ENCODE peak calls at places on chromosomes 16 and 17, in ten cellular contexts. K is GM23338, Y is transverse colon, S is suprapubic skin, T is upper lobe of left lung, Q is stomach, Z is prostate gland, L is sigmoid colon, D is HL-60, G is breast epithelium. J is an unnamed sample.
A peak's percentile ranks its signal among the peaks of the same experiment; 100 is the strongest.

GRCh38 chr17:82101301-82101715 is 3.3 kb upstream of the FASN start:
- DNase-seq in K (no peak), Y (no peak), S (no peak), T (peak; percentile 39), Q (no peak), Z (peak; percentile 80), L (no peak), D (no peak), G (no peak), J (no peak)

GRCh38 chr16:30950516-30951073 is 1.7 kb downstream of the ORAI3 start:
- DNase-seq in K (no peak), Y (no peak), S (no peak), T (no peak), Q (no peak), Z (no peak), L (no peak), D (no peak), G (no peak), J (no peak)

GRCh38 chr16:57446530-57447141 is 549 bp downstream of the CIAPIN1 start:
- DNase-seq in K (peak; percentile 56), Y (peak; percentile 31), S (peak; percentile 83), T (no peak), Q (peak; percentile 34), Z (no peak), L (peak; percentile 74), D (peak; percentile 30), G (no peak), J (no peak)

GRCh38 chr16:49484454-49484853 is 110.8 kb downstream of the C16orf78 start:
- DNase-seq in K (peak; percentile 87), Y (peak; percentile 76), S (peak; percentile 72), T (peak; percentile 92), Q (peak; percentile 56), Z (peak; percentile 22), L (peak; percentile 91), D (no peak), G (peak; percentile 58), J (no peak)

GRCh38 chr16:67199808-67200198 is 872 bp downstream of the ELMO3 start:
- DNase-seq in K (peak; percentile 82), Y (peak; percentile 63), S (no peak), T (peak; percentile 79), Q (no peak), Z (no peak), L (no peak), D (no peak), G (no peak), J (no peak)

GRCh38 chr17:57408064-57408811 is 151.9 kb downstream of the MSI2 start:
- DNase-seq in K (peak; percentile 64), Y (peak; percentile 42), S (no peak), T (no peak), Q (no peak), Z (peak; percentile 17), L (no peak), D (peak; percentile 74), G (no peak), J (no peak)

GRCh38 chr16:69563605-69564580 is 1.9 kb upstream of the NFAT5 start:
- DNase-seq in K (peak; percentile 83), Y (no peak), S (no peak), T (no peak), Q (no peak), Z (no peak), L (no peak), D (peak; percentile 86), G (no peak), J (no peak)

GRCh38 chr17:62627219-62627903 is at the start of gene MRC2:
- DNase-seq in K (peak; percentile 89), Y (peak; percentile 35), S (no peak), T (peak; percentile 91), Q (no peak), Z (peak; percentile 30), L (peak; percentile 86), D (peak; percentile 84), G (no peak), J (no peak)

GRCh38 chr17:76734080-76734840 is 2.9 kb downstream of the SRSF2 start:
- DNase-seq in K (no peak), Y (no peak), S (no peak), T (no peak), Q (no peak), Z (no peak), L (no peak), D (peak; percentile 72), G (no peak), J (no peak)

GRCh38 chr16:68356249-68356918 is 45.6 kb downstream of the PRMT7 start:
- DNase-seq in K (no peak), Y (peak; percentile 78), S (no peak), T (no peak), Q (no peak), Z (no peak), L (no peak), D (peak; percentile 92), G (no peak), J (no peak)

GRCh38 chr17:18219016-18219415 is 6.4 kb upstream of the LLGL1 start:
- DNase-seq in K (no peak), Y (no peak), S (no peak), T (no peak), Q (peak; percentile 60), Z (no peak), L (no peak), D (no peak), G (no peak), J (no peak)

GRCh38 chr17:74763565-74764387 is 12.4 kb downstream of the NAT9 start:
- DNase-seq in K (no peak), Y (peak; percentile 82), S (no peak), T (no peak), Q (no peak), Z (no peak), L (no peak), D (no peak), G (no peak), J (no peak)

GRCh38 chr17:69609495-69610315 is 195.2 kb downstream of the MAP2K6 start:
- DNase-seq in K (peak; percentile 59), Y (no peak), S (no peak), T (no peak), Q (no peak), Z (no peak), L (no peak), D (no peak), G (no peak), J (no peak)

GRCh38 chr17:6637458-6637840 is 3.1 kb downstream of the KIAA0753 start:
- DNase-seq in K (no peak), Y (no peak), S (no peak), T (peak; percentile 22), Q (no peak), Z (no peak), L (no peak), D (no peak), G (no peak), J (no peak)

GRCh38 chr16:4837733-4838501 is 9.2 kb downstream of the GLYR1 start:
- DNase-seq in K (no peak), Y (no peak), S (peak; percentile 14), T (no peak), Q (no peak), Z (no peak), L (no peak), D (no peak), G (no peak), J (no peak)

GRCh38 chr16:11029948-11030347 is 85.6 kb downstream of the CLEC16A start:
- DNase-seq in K (no peak), Y (no peak), S (no peak), T (no peak), Q (no peak), Z (no peak), L (no peak), D (no peak), G (no peak), J (no peak)

GRCh38 chr17:72049914-72050313 is 70.9 kb upstream of the SOX9 start:
- DNase-seq in K (no peak), Y (no peak), S (no peak), T (no peak), Q (no peak), Z (no peak), L (no peak), D (no peak), G (no peak), J (no peak)

GRCh38 chr17:74522381-74523090 is 8.7 kb downstream of the CD300LB start:
- DNase-seq in K (no peak), Y (no peak), S (no peak), T (peak; percentile 27), Q (peak; percentile 22), Z (no peak), L (no peak), D (no peak), G (peak; percentile 44), J (no peak)

GRCh38 chr17:740240-741055 is 8.1 kb downstream of the TLCD3A start:
- DNase-seq in K (no peak), Y (peak; percentile 28), S (no peak), T (no peak), Q (no peak), Z (no peak), L (no peak), D (peak; percentile 79), G (no peak), J (no peak)
- TF ChIP-seq POLR2AphosphoS5 in K (no peak), Y (no peak), S (no peak), T (no peak), Q (no peak), Z (no peak), L (no peak), D (peak; percentile 20), G (no peak), J (no peak)

DNA sequence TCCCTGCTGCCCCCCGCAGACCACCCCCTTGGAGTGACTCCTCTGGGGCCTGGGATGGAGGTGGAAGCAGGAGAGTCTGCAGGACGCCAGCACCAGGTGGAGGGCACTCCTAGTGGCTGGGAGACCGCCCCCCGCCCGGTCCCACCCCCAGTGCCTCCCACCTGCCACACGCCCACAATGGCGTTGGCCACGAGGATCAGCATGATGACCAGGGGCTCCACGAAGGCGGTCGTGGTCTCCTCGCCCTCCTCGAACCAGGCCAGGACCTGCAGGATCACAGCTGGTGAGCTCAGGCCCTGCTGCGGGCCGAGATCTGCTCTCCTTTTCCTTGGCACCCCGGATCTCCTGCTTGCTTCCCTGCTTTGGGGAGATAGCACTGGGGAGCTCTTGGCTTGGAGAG is 12.8 kb downstream of the ATP2A3 start:
- DNase-seq in K (no peak), Y (no peak), S (no peak), T (no peak), Q (no peak), Z (no peak), L (no peak), D (no peak), G (no peak), J (no peak)
- TF ChIP-seq POLR2AphosphoS5 in K (no peak), Y (no peak), S (no peak), T (no peak), Q (no peak), Z (no peak), L (no peak), D (no peak), G (no peak), J (no peak)

DNA sequence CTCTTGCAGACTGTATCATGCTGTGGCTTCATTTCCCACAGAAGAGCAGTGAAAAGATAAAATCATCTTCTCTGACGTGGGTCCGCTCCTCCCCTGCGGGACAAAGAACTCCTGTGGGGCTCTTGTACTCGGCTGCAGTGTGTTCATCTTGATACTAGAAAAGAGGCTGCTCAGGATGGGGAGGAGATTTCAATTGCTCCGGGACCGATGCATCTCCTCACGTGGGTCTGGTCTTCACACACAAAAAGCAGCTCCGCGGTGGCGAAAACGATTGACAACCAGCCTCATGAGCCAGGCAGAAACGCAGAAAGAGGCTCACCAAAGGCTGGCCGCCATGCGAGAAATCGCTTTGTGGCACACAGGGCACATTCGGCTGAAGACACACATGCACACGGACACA is 14.4 kb upstream of the KCNJ18 start:
- DNase-seq in K (no peak), Y (no peak), S (peak; percentile 56), T (no peak), Q (no peak), Z (no peak), L (peak; percentile 47), D (no peak), G (peak; percentile 38), J (no peak)
- TF ChIP-seq POLR2AphosphoS5 in K (no peak), Y (no peak), S (no peak), T (no peak), Q (no peak), Z (no peak), L (no peak), D (no peak), G (no peak), J (no peak)

GRCh38 chr17:20967776-20968175 is 75.0 kb downstream of the USP22 start:
- DNase-seq in K (no peak), Y (no peak), S (no peak), T (no peak), Q (no peak), Z (no peak), L (no peak), D (no peak), G (no peak), J (no peak)
- TF ChIP-seq POLR2AphosphoS5 in K (no peak), Y (no peak), S (no peak), T (no peak), Q (no peak), Z (no peak), L (no peak), D (no peak), G (no peak), J (no peak)

J was measured in SK-N-MC.